ENCODE peak calls at places on chromosomes 5 and 9, in seven cellular contexts. P is hippocampal formation; X is frontal cortex; Y is iPS DF 6.9; K is SJSA1; O is stimulated activated CD4-positive, alpha-beta T cell treated with anti-CD3 and anti-CD28 coated beads, Interleukin-4, amount 100 ng/mL, for 4 hours; D is EH. S is an unnamed sample.
A peak's percentile ranks its signal among the peaks of the same experiment; 100 is the strongest.

GRCh38 chr9:113425072-113425471 is 14.5 kb downstream of the C9orf43 start:
- DNase-seq in P (no peak), X (no peak), Y (no peak), K (no peak), O (no peak), D (no peak), S (no peak)

GRCh38 chr5:6750142-6750840 is 37.1 kb downstream of the TENT4A start:
- DNase-seq in P (no peak), X (no peak), Y (no peak), K (no peak), O (no peak), D (no peak), S (no peak)

GRCh38 chr5:2017540-2018389 is 135.0 kb upstream of the IRX4 start:
- DNase-seq in P (no peak), X (no peak), Y (no peak), K (no peak), O (no peak), D (peak; percentile 25), S (peak; percentile 56)

GRCh38 chr5:53884411-53884810 is 324.0 kb downstream of the NDUFS4 start:
- DNase-seq in P (no peak), X (no peak), Y (no peak), K (no peak), O (no peak), D (no peak), S (peak; percentile 26)

GRCh38 chr5:33659526-33660169 is 218.9 kb downstream of the TARS1 start:
- DNase-seq in P (no peak), X (no peak), Y (no peak), K (no peak), O (no peak), D (no peak), S (no peak)

GRCh38 chr9:130874783-130875182 is 21.8 kb downstream of the QRFP start:
- DNase-seq in P (no peak), X (no peak), Y (no peak), K (no peak), O (no peak), D (no peak), S (no peak)

GRCh38 chr5:125117556-125117955 is 371.1 kb upstream of the ZNF608 start:
- DNase-seq in P (no peak), X (no peak), Y (no peak), K (no peak), O (no peak), D (peak; percentile 75), S (no peak)

GRCh38 chr5:72486371-72486770 is 20.8 kb downstream of the ZNF366 start:
- DNase-seq in P (no peak), X (no peak), Y (no peak), K (no peak), O (no peak), D (peak; percentile 92), S (peak; percentile 20)

GRCh38 chr9:27292646-27293045 is 4.3 kb downstream of the EQTN start:
- DNase-seq in P (no peak), X (no peak), Y (no peak), K (no peak), O (no peak), D (peak; percentile 50), S (no peak)

GRCh38 chr5:55904152-55904551 is 53.0 kb downstream of the IL31RA start:
- DNase-seq in P (no peak), X (no peak), Y (no peak), K (no peak), O (no peak), D (peak; percentile 38), S (no peak)